ENCODE peak calls at places on chromosomes 13 and 19, in six cellular contexts. One of them, this sample, is unnamed. For H3K27me3, the result is how much of the 10 kb centered on the place peaks cover.

GRCh38 chr19:42480335-42481095 is 37.8 kb upstream of the CXCL17 start:
- DNase-seq in colonic mucosa: no peak
- DNase-seq in Panc1: no peak
- DNase-seq in dorsolateral prefrontal cortex: no peak
- DNase-seq in esophagus squamous epithelium: no peak
- DNase-seq in IMR-90: peak
- DNase-seq in this sample: no peak

GRCh38 chr19:35140898-35141626 is 2.0 kb upstream of the FXYD7 start:
- DNase-seq in colonic mucosa: peak
- DNase-seq in Panc1: no peak
- DNase-seq in dorsolateral prefrontal cortex: peak
- DNase-seq in esophagus squamous epithelium: peak
- DNase-seq in IMR-90: peak
- DNase-seq in this sample: peak

GRCh38 chr19:14731200-14731599 is 41.4 kb downstream of the ZNF333 start:
- DNase-seq in colonic mucosa: no peak
- DNase-seq in Panc1: no peak
- DNase-seq in dorsolateral prefrontal cortex: no peak
- DNase-seq in esophagus squamous epithelium: no peak
- DNase-seq in IMR-90: no peak
- DNase-seq in this sample: no peak

GRCh38 chr13:108920137-108920536 is 290.7 kb downstream of the MYO16 start:
- DNase-seq in colonic mucosa: no peak
- DNase-seq in Panc1: no peak
- DNase-seq in dorsolateral prefrontal cortex: no peak
- DNase-seq in esophagus squamous epithelium: no peak
- DNase-seq in IMR-90: no peak
- DNase-seq in this sample: no peak

GRCh38 chr13:85148009-85148408 is 651.2 kb downstream of the SLITRK6 start:
- DNase-seq in colonic mucosa: no peak
- DNase-seq in Panc1: no peak
- DNase-seq in dorsolateral prefrontal cortex: no peak
- DNase-seq in esophagus squamous epithelium: no peak
- DNase-seq in IMR-90: no peak
- DNase-seq in this sample: no peak

GRCh38 chr13:43830481-43830873 is 43.7 kb upstream of the ENOX1 start:
- DNase-seq in colonic mucosa: no peak
- DNase-seq in Panc1: no peak
- DNase-seq in dorsolateral prefrontal cortex: no peak
- DNase-seq in esophagus squamous epithelium: no peak
- DNase-seq in IMR-90: peak
- DNase-seq in this sample: no peak

GRCh38 chr19:47509973-47510372 is 4.9 kb downstream of the NAPA start:
- DNase-seq in colonic mucosa: no peak
- DNase-seq in Panc1: no peak
- DNase-seq in dorsolateral prefrontal cortex: peak
- DNase-seq in esophagus squamous epithelium: no peak
- DNase-seq in IMR-90: no peak
- DNase-seq in this sample: peak

GRCh38 chr13:34064456-34065205 is 246.7 kb downstream of the RFC3 start:
- DNase-seq in colonic mucosa: no peak
- DNase-seq in Panc1: no peak
- DNase-seq in dorsolateral prefrontal cortex: no peak
- DNase-seq in esophagus squamous epithelium: no peak
- DNase-seq in IMR-90: no peak
- DNase-seq in this sample: no peak

GRCh38 chr19:31639306-31639705 is 290.1 kb upstream of the TSHZ3 start:
- DNase-seq in colonic mucosa: no peak
- DNase-seq in Panc1: no peak
- DNase-seq in dorsolateral prefrontal cortex: no peak
- DNase-seq in esophagus squamous epithelium: no peak
- DNase-seq in IMR-90: peak
- DNase-seq in this sample: no peak

GRCh38 chr13:62556973-62557372 is 1141.3 kb upstream of the PCDH20 start:
- DNase-seq in colonic mucosa: no peak
- DNase-seq in Panc1: no peak
- DNase-seq in dorsolateral prefrontal cortex: no peak
- DNase-seq in esophagus squamous epithelium: no peak
- DNase-seq in IMR-90: peak
- DNase-seq in this sample: no peak

GRCh38 chr19:43439183-43440063 is 24.7 kb downstream of the TEX101 start:
- DNase-seq in colonic mucosa: no peak
- DNase-seq in Panc1: no peak
- DNase-seq in dorsolateral prefrontal cortex: no peak
- DNase-seq in esophagus squamous epithelium: no peak
- DNase-seq in IMR-90: no peak
- DNase-seq in this sample: no peak

GRCh38 chr13:113962975-113963374 is 10.9 kb downstream of the C13orf46 start:
- DNase-seq in colonic mucosa: no peak
- DNase-seq in Panc1: no peak
- DNase-seq in dorsolateral prefrontal cortex: no peak
- DNase-seq in esophagus squamous epithelium: no peak
- DNase-seq in IMR-90: no peak
- DNase-seq in this sample: no peak

GRCh38 chr19:38276942-38277517 is 12.7 kb downstream of the SPINT2 start:
- DNase-seq in colonic mucosa: no peak
- DNase-seq in Panc1: no peak
- DNase-seq in dorsolateral prefrontal cortex: no peak
- DNase-seq in esophagus squamous epithelium: no peak
- DNase-seq in IMR-90: no peak
- DNase-seq in this sample: no peak

GRCh38 chr19:42282036-42282762 is 13.1 kb downstream of the CIC start:
- DNase-seq in colonic mucosa: no peak
- DNase-seq in Panc1: no peak
- DNase-seq in dorsolateral prefrontal cortex: no peak
- DNase-seq in esophagus squamous epithelium: no peak
- DNase-seq in IMR-90: peak
- DNase-seq in this sample: no peak

GRCh38 chr19:30783212-30783611 is 411.0 kb downstream of the ZNF536 start:
- DNase-seq in colonic mucosa: no peak
- DNase-seq in Panc1: no peak
- DNase-seq in dorsolateral prefrontal cortex: no peak
- DNase-seq in esophagus squamous epithelium: no peak
- DNase-seq in IMR-90: no peak
- DNase-seq in this sample: no peak

GRCh38 chr13:41652735-41653361 is 195.5 kb downstream of the RGCC start:
- DNase-seq in colonic mucosa: no peak
- DNase-seq in Panc1: no peak
- DNase-seq in dorsolateral prefrontal cortex: no peak
- DNase-seq in esophagus squamous epithelium: no peak
- DNase-seq in IMR-90: peak
- DNase-seq in this sample: no peak

GRCh38 chr19:54893406-54893805 is 12.5 kb upstream of the NCR1 start:
- DNase-seq in colonic mucosa: no peak
- DNase-seq in Panc1: no peak
- DNase-seq in dorsolateral prefrontal cortex: no peak
- DNase-seq in esophagus squamous epithelium: no peak
- DNase-seq in IMR-90: no peak
- DNase-seq in this sample: no peak

GRCh38 chr19:33150852-33151518 is 19.1 kb downstream of the WDR88 start:
- DNase-seq in colonic mucosa: no peak
- DNase-seq in Panc1: no peak
- DNase-seq in dorsolateral prefrontal cortex: no peak
- DNase-seq in esophagus squamous epithelium: no peak
- DNase-seq in IMR-90: no peak
- DNase-seq in this sample: no peak

GRCh38 chr19:35130761-35131720 is 3.8 kb downstream of the LGI4 start:
- DNase-seq in colonic mucosa: peak
- DNase-seq in Panc1: no peak
- DNase-seq in dorsolateral prefrontal cortex: no peak
- DNase-seq in esophagus squamous epithelium: no peak
- DNase-seq in IMR-90: no peak
- DNase-seq in this sample: no peak

GRCh38 chr19:27647423-27647822 is 1565.5 kb downstream of the UQCRFS1 start:
- DNase-seq in colonic mucosa: no peak
- DNase-seq in Panc1: no peak
- DNase-seq in dorsolateral prefrontal cortex: no peak
- DNase-seq in esophagus squamous epithelium: no peak
- DNase-seq in IMR-90: no peak
- DNase-seq in this sample: no peak

GRCh38 chr13:69928262-69928661 is 179.4 kb upstream of the ATXN8OS start:
- DNase-seq in colonic mucosa: no peak
- DNase-seq in Panc1: no peak
- DNase-seq in dorsolateral prefrontal cortex: no peak
- DNase-seq in esophagus squamous epithelium: no peak
- DNase-seq in IMR-90: no peak
- DNase-seq in this sample: no peak

GRCh38 chr19:9075064-9075964 is 11.5 kb upstream of the OR1M1 start:
- DNase-seq in colonic mucosa: peak
- DNase-seq in Panc1: peak
- DNase-seq in dorsolateral prefrontal cortex: peak
- DNase-seq in esophagus squamous epithelium: peak
- DNase-seq in IMR-90: peak
- DNase-seq in this sample: peak

GRCh38 chr13:109400192-109400591 is 386.2 kb downstream of the IRS2 start:
- DNase-seq in colonic mucosa: peak
- DNase-seq in Panc1: no peak
- DNase-seq in dorsolateral prefrontal cortex: no peak
- DNase-seq in esophagus squamous epithelium: no peak
- DNase-seq in IMR-90: no peak
- DNase-seq in this sample: no peak

GRCh38 chr19:43408043-43408442 is 6.6 kb upstream of the TEX101 start:
- DNase-seq in colonic mucosa: no peak
- DNase-seq in Panc1: no peak
- DNase-seq in dorsolateral prefrontal cortex: no peak
- DNase-seq in esophagus squamous epithelium: no peak
- DNase-seq in IMR-90: no peak
- DNase-seq in this sample: no peak

GRCh38 chr13:30725331-30726085 is 9.8 kb upstream of the ALOX5AP start:
- DNase-seq in colonic mucosa: no peak
- DNase-seq in Panc1: no peak
- DNase-seq in dorsolateral prefrontal cortex: no peak
- DNase-seq in esophagus squamous epithelium: no peak
- DNase-seq in IMR-90: peak
- DNase-seq in this sample: no peak

GRCh38 chr13:110964229-110965037 is 49.6 kb upstream of the ANKRD10 start:
- DNase-seq in colonic mucosa: no peak
- DNase-seq in Panc1: no peak
- DNase-seq in dorsolateral prefrontal cortex: no peak
- DNase-seq in esophagus squamous epithelium: no peak
- DNase-seq in IMR-90: no peak
- DNase-seq in this sample: no peak
- TF ChIP-seq CTCF in colonic mucosa: no peak
- TF ChIP-seq CTCF in Panc1: no peak
- TF ChIP-seq CTCF in dorsolateral prefrontal cortex: no peak
- TF ChIP-seq CTCF in esophagus squamous epithelium: no peak
- TF ChIP-seq CTCF in IMR-90: no peak
- TF ChIP-seq CTCF in this sample: no peak

GRCh38 chr13:20131057-20131832 is 29.6 kb downstream of the GJA3 start:
- DNase-seq in colonic mucosa: no peak
- DNase-seq in Panc1: no peak
- DNase-seq in dorsolateral prefrontal cortex: peak
- DNase-seq in esophagus squamous epithelium: no peak
- DNase-seq in IMR-90: no peak
- DNase-seq in this sample: no peak

GRCh38 chr13:20128459-20128927 is 32.4 kb downstream of the GJA3 start:
- DNase-seq in colonic mucosa: peak
- DNase-seq in Panc1: no peak
- DNase-seq in dorsolateral prefrontal cortex: peak
- DNase-seq in esophagus squamous epithelium: no peak
- DNase-seq in IMR-90: no peak
- DNase-seq in this sample: no peak

GRCh38 chr13:20130652-20131051 is 30.2 kb downstream of the GJA3 start:
- DNase-seq in colonic mucosa: no peak
- DNase-seq in Panc1: no peak
- DNase-seq in dorsolateral prefrontal cortex: no peak
- DNase-seq in esophagus squamous epithelium: no peak
- DNase-seq in IMR-90: no peak
- DNase-seq in this sample: no peak

GRCh38 chr13:20129076-20129475 is 31.8 kb downstream of the GJA3 start:
- DNase-seq in colonic mucosa: no peak
- DNase-seq in Panc1: no peak
- DNase-seq in dorsolateral prefrontal cortex: peak
- DNase-seq in esophagus squamous epithelium: no peak
- DNase-seq in IMR-90: no peak
- DNase-seq in this sample: no peak

GRCh38 chr13:20130012-20130411 is 30.8 kb downstream of the GJA3 start:
- DNase-seq in colonic mucosa: no peak
- DNase-seq in Panc1: no peak
- DNase-seq in dorsolateral prefrontal cortex: no peak
- DNase-seq in esophagus squamous epithelium: no peak
- DNase-seq in IMR-90: no peak
- DNase-seq in this sample: no peak
- H3K27me3 ChIP-seq in colonic mucosa: under half
- H3K27me3 ChIP-seq in Panc1: under half
- H3K27me3 ChIP-seq in dorsolateral prefrontal cortex: under half
- H3K27me3 ChIP-seq in esophagus squamous epithelium: under half
- H3K27me3 ChIP-seq in IMR-90: under half
- H3K27me3 ChIP-seq in this sample: under half

DNA sequence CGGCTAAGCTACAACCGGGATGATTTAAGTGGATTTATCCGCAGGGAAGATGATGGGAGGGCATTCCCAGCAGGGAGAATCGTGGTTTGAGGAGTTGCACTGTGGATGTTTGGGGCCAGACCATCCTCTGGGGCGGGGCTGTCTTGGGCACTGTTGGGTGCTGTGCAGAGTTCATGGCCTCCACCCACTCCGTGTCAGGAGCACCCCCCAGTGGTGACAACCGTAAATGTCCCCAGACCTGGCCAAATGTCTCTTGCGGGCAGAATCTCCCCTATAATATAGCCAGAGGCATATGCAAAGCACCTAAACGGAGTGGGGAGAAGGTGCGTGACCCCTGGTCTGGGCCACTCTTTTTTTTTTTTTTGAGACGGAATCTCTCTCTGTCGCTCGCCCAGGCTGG is 40.2 kb downstream of the SMIM24 start:
- DNase-seq in colonic mucosa: peak
- DNase-seq in Panc1: no peak
- DNase-seq in dorsolateral prefrontal cortex: no peak
- DNase-seq in esophagus squamous epithelium: no peak
- DNase-seq in IMR-90: no peak
- DNase-seq in this sample: no peak
- TF ChIP-seq CTCF in colonic mucosa: peak
- TF ChIP-seq CTCF in Panc1: no peak
- TF ChIP-seq CTCF in dorsolateral prefrontal cortex: peak
- TF ChIP-seq CTCF in esophagus squamous epithelium: peak
- TF ChIP-seq CTCF in IMR-90: peak
- TF ChIP-seq CTCF in this sample: peak

GRCh38 chr19:7662657-7663056 is 6.2 kb upstream of the RETN start:
- DNase-seq in colonic mucosa: no peak
- DNase-seq in Panc1: no peak
- DNase-seq in dorsolateral prefrontal cortex: no peak
- DNase-seq in esophagus squamous epithelium: no peak
- DNase-seq in IMR-90: no peak
- DNase-seq in this sample: no peak

GRCh38 chr19:7668842-7669241 is at the start of gene RETN:
- DNase-seq in colonic mucosa: no peak
- DNase-seq in Panc1: no peak
- DNase-seq in dorsolateral prefrontal cortex: no peak
- DNase-seq in esophagus squamous epithelium: no peak
- DNase-seq in IMR-90: no peak
- DNase-seq in this sample: no peak

GRCh38 chr19:7663711-7664110 is 5.1 kb upstream of the RETN start:
- DNase-seq in colonic mucosa: no peak
- DNase-seq in Panc1: no peak
- DNase-seq in dorsolateral prefrontal cortex: no peak
- DNase-seq in esophagus squamous epithelium: no peak
- DNase-seq in IMR-90: no peak
- DNase-seq in this sample: no peak

GRCh38 chr19:7669641-7670040 is 792 bp downstream of the RETN start:
- DNase-seq in colonic mucosa: no peak
- DNase-seq in Panc1: no peak
- DNase-seq in dorsolateral prefrontal cortex: no peak
- DNase-seq in esophagus squamous epithelium: no peak
- DNase-seq in IMR-90: no peak
- DNase-seq in this sample: no peak

GRCh38 chr19:7665076-7665475 is 3.8 kb upstream of the RETN start:
- DNase-seq in colonic mucosa: no peak
- DNase-seq in Panc1: no peak
- DNase-seq in dorsolateral prefrontal cortex: no peak
- DNase-seq in esophagus squamous epithelium: no peak
- DNase-seq in IMR-90: peak
- DNase-seq in this sample: no peak
- H3K27me3 ChIP-seq in colonic mucosa: under half
- H3K27me3 ChIP-seq in Panc1: under half
- H3K27me3 ChIP-seq in dorsolateral prefrontal cortex: under half
- H3K27me3 ChIP-seq in esophagus squamous epithelium: under half
- H3K27me3 ChIP-seq in IMR-90: under half
- H3K27me3 ChIP-seq in this sample: under half

This sample was measured in thoracic aorta.